ENCODE peak calls at places on chromosomes 13 and 19, in four cellular contexts. T is T-helper 2 cell; A is CD8-positive, alpha-beta memory T cell; Y is HEK293T. M is an unnamed sample.

GRCh38 chr19:1365964-1366695 is 17.6 kb upstream of the NDUFS7 start:
- DNase-seq in T (no peak), A (no peak), Y (no peak), M (no peak)

GRCh38 chr13:45325806-45326205 is 15.2 kb downstream of the TPT1 start:
- DNase-seq in T (no peak), A (no peak), Y (no peak), M (no peak)

GRCh38 chr13:109628251-109628699 is 158.1 kb downstream of the IRS2 start:
- DNase-seq in T (no peak), A (no peak), Y (no peak), M (no peak)

GRCh38 chr19:45419396-45419795 is 4.3 kb downstream of the ERCC1 start:
- DNase-seq in T (no peak), A (no peak), Y (no peak), M (no peak)

GRCh38 chr13:95411641-95412040 is 110.4 kb upstream of the ABCC4 start:
- DNase-seq in T (no peak), A (no peak), Y (no peak), M (no peak)

GRCh38 chr19:11227201-11227886 is 12.1 kb upstream of the ANGPTL8 start:
- DNase-seq in T (no peak), A (no peak), Y (peak), M (no peak)

GRCh38 chr19:29305268-29305667 is 92.3 kb upstream of the UQCRFS1 start:
- DNase-seq in T (no peak), A (no peak), Y (no peak), M (no peak)

GRCh38 chr19:4675346-4675745 is 5.2 kb upstream of the MYDGF start:
- DNase-seq in T (no peak), A (no peak), Y (no peak), M (no peak)

GRCh38 chr19:2426661-2427322 is 594 bp downstream of the TIMM13 start:
- DNase-seq in T (peak), A (peak), Y (peak), M (peak)

GRCh38 chr19:39671739-39672363 is 16.1 kb downstream of the LGALS16 start:
- DNase-seq in T (no peak), A (peak), Y (peak), M (peak)

GRCh38 chr13:30341815-30342570 is 34.6 kb upstream of the KATNAL1 start:
- DNase-seq in T (no peak), A (no peak), Y (no peak), M (no peak)

GRCh38 chr13:36131215-36131930 is at the start of gene DCLK1:
- DNase-seq in T (no peak), A (no peak), Y (peak), M (no peak)

GRCh38 chr19:2722541-2723344 is 1.6 kb upstream of the DIRAS1 start:
- DNase-seq in T (no peak), A (no peak), Y (no peak), M (no peak)

GRCh38 chr19:31125071-31125470 is 224.2 kb downstream of the TSHZ3 start:
- DNase-seq in T (no peak), A (no peak), Y (no peak), M (no peak)

GRCh38 chr19:11179716-11180297 is 17.5 kb downstream of the KANK2 start:
- DNase-seq in T (no peak), A (no peak), Y (no peak), M (no peak)

GRCh38 chr13:76884571-76885202 is 1.5 kb downstream of the KCTD12 start:
- DNase-seq in T (no peak), A (no peak), Y (peak), M (no peak)

GRCh38 chr19:58558066-58558622 is at the start of gene UBE2M:
- DNase-seq in T (peak), A (peak), Y (no peak), M (no peak)

GRCh38 chr13:89862691-89863036 is 1484.8 kb upstream of the MIR17HG start:
- DNase-seq in T (no peak), A (no peak), Y (no peak), M (no peak)

GRCh38 chr19:40144947-40145748 is 46.1 kb upstream of the MAP3K10 start:
- DNase-seq in T (no peak), A (no peak), Y (no peak), M (no peak)

GRCh38 chr19:1183543-1184172 is 9.6 kb upstream of the SBNO2 start:
- DNase-seq in T (no peak), A (no peak), Y (no peak), M (no peak)

GRCh38 chr13:110593430-110594130 is 21.8 kb upstream of the NAXD start:
- DNase-seq in T (no peak), A (no peak), Y (peak), M (no peak)

GRCh38 chr19:51079486-51080110 is 3.1 kb downstream of the KLK14 start:
- DNase-seq in T (no peak), A (no peak), Y (no peak), M (no peak)

GRCh38 chr13:100363874-100364273 is 224.7 kb downstream of the GGACT start:
- DNase-seq in T (no peak), A (no peak), Y (no peak), M (no peak)

GRCh38 chr13:110045202-110045601 is 258.8 kb upstream of the IRS2 start:
- DNase-seq in T (no peak), A (no peak), Y (no peak), M (no peak)

GRCh38 chr19:401836-402535 is 7.0 kb downstream of the C2CD4C start:
- DNase-seq in T (no peak), A (peak), Y (no peak), M (no peak)

GRCh38 chr13:102584423-102584822 is 12.4 kb upstream of the TPP2 start:
- DNase-seq in T (no peak), A (no peak), Y (no peak), M (no peak)

GRCh38 chr19:37905936-37906867 is at the start of gene WDR87:
- DNase-seq in T (peak), A (peak), Y (peak), M (peak)

GRCh38 chr13:42696191-42696590 is 85.2 kb upstream of the FAM216B start:
- DNase-seq in T (no peak), A (no peak), Y (no peak), M (no peak)

GRCh38 chr13:98802999-98803666 is 50.7 kb upstream of the SLC15A1 start:
- DNase-seq in T (no peak), A (no peak), Y (no peak), M (no peak)

GRCh38 chr19:36528921-36529518 is 949 bp upstream of the ZNF260 start:
- DNase-seq in T (no peak), A (peak), Y (peak), M (peak)

GRCh38 chr13:24271611-24272451 is 37.5 kb upstream of the C1QTNF9 start:
- DNase-seq in T (peak), A (peak), Y (peak), M (peak)

GRCh38 chr19:49400034-49400433 is 12.0 kb downstream of the KASH5 start:
- DNase-seq in T (no peak), A (peak), Y (no peak), M (no peak)

GRCh38 chr19:19782783-19783182 is 38.8 kb downstream of the ZNF506 start:
- DNase-seq in T (peak), A (no peak), Y (no peak), M (no peak)

M was measured in T-cell.